ENCODE peak calls at places on chromosomes 16 and 17, in five cellular contexts. H is HTR-8/SVneo, X is MV-4-11, P is head of caudate nucleus, K is HEK293T. D is an unnamed sample.
A peak's percentile ranks its signal among the peaks of the same experiment; 100 is the strongest.

GRCh38 chr16:65769776-65770438 is 596.6 kb upstream of the CDH5 start:
- DNase-seq in H (no peak), X (peak; percentile 87), P (no peak), K (no peak), D (no peak)

GRCh38 chr17:77579131-77579530 is 379.4 kb upstream of the TNRC6C start:
- DNase-seq in H (no peak), X (no peak), P (peak; percentile 18), K (no peak), D (no peak)

GRCh38 chr17:44233582-44233981 is 14.1 kb upstream of the UBTF start:
- DNase-seq in H (no peak), X (no peak), P (no peak), K (no peak), D (no peak)

GRCh38 chr16:89863741-89864391 is 9.5 kb upstream of the TCF25 start:
- DNase-seq in H (no peak), X (peak; percentile 88), P (no peak), K (no peak), D (no peak)

GRCh38 chr16:74449470-74449869 is 28.2 kb upstream of the CLEC18B start:
- DNase-seq in H (peak; percentile 64), X (no peak), P (no peak), K (no peak), D (no peak)

GRCh38 chr17:6427284-6427781 is 7.6 kb downstream of the AIPL1 start:
- DNase-seq in H (no peak), X (peak; percentile 98), P (no peak), K (no peak), D (no peak)

GRCh38 chr17:47470836-47471235 is 60.1 kb upstream of the NPEPPS start:
- DNase-seq in H (no peak), X (no peak), P (no peak), K (no peak), D (no peak)

GRCh38 chr16:75251280-75252048 is at the start of gene BCAR1:
- DNase-seq in H (peak; percentile 83), X (no peak), P (peak; percentile 90), K (peak; percentile 86), D (peak; percentile 68)

GRCh38 chr17:65198653-65199382 is 61.6 kb downstream of the RGS9 start:
- DNase-seq in H (peak; percentile 87), X (peak; percentile 49), P (no peak), K (peak; percentile 79), D (peak; percentile 77)

GRCh38 chr16:76483510-76483909 is 206.3 kb downstream of the CNTNAP4 start:
- DNase-seq in H (no peak), X (no peak), P (no peak), K (no peak), D (no peak)

GRCh38 chr16:89193021-89193575 is 7.2 kb downstream of the SLC22A31 start:
- DNase-seq in H (no peak), X (peak; percentile 65), P (no peak), K (peak; percentile 93), D (no peak)

GRCh38 chr16:15509593-15510520 is 75.5 kb downstream of the BMERB1 start:
- DNase-seq in H (no peak), X (peak; percentile 63), P (no peak), K (no peak), D (no peak)

GRCh38 chr17:72811976-72812687 is 280.4 kb downstream of the SLC39A11 start:
- DNase-seq in H (no peak), X (peak; percentile 18), P (no peak), K (no peak), D (no peak)

GRCh38 chr16:86319871-86320270 is 190.5 kb upstream of the FOXF1 start:
- DNase-seq in H (no peak), X (peak; percentile 53), P (no peak), K (no peak), D (no peak)

GRCh38 chr17:50916708-50917417 is 50.7 kb upstream of the TOB1 start:
- DNase-seq in H (no peak), X (no peak), P (no peak), K (no peak), D (no peak)

GRCh38 chr17:29615492-29616299 is 7.0 kb downstream of the CORO6 start:
- DNase-seq in H (no peak), X (peak; percentile 84), P (peak; percentile 94), K (no peak), D (peak; percentile 77)

GRCh38 chr16:67298277-67298676 is 18.9 kb downstream of the PLEKHG4 start:
- DNase-seq in H (no peak), X (no peak), P (no peak), K (no peak), D (no peak)

GRCh38 chr17:37359682-37360188 is 16.1 kb upstream of the C17orf78 start:
- DNase-seq in H (no peak), X (no peak), P (no peak), K (peak; percentile 6), D (no peak)

GRCh38 chr17:59534583-59534982 is 30.8 kb upstream of the DHX40 start:
- DNase-seq in H (peak; percentile 48), X (no peak), P (no peak), K (peak; percentile 40), D (peak; percentile 27)

GRCh38 chr16:67396159-67396774 is 3.0 kb upstream of the TPPP3 start:
- DNase-seq in H (no peak), X (peak; percentile 58), P (peak; percentile 67), K (peak; percentile 43), D (peak; percentile 95)

GRCh38 chr17:72376486-72377345 is 255.9 kb downstream of the SOX9 start:
- DNase-seq in H (no peak), X (peak; percentile 4), P (no peak), K (no peak), D (peak; percentile 69)

GRCh38 chr16:31874354-31875111 is 926 bp downstream of the ZNF267 start:
- DNase-seq in H (no peak), X (peak; percentile 82), P (no peak), K (peak; percentile 43), D (peak; percentile 17)

GRCh38 chr17:66214893-66215528 is 14.2 kb downstream of the APOH start:
- DNase-seq in H (no peak), X (no peak), P (no peak), K (no peak), D (no peak)

GRCh38 chr17:19534562-19535149 is 1.0 kb downstream of the SLC47A1 start:
- DNase-seq in H (no peak), X (no peak), P (no peak), K (no peak), D (no peak)

GRCh38 chr16:55642611-55643010 is 13.2 kb upstream of the SLC6A2 start:
- DNase-seq in H (no peak), X (no peak), P (no peak), K (no peak), D (no peak)

D was measured in NCI-H2171 treated with DMSO at 0.1 percent for 48 hours.